ENCODE peak calls at places on chromosomes 11 and 22, in four cellular contexts. Q is lower leg skin, E is EL, G is T-helper 17 cell. S is an unnamed sample.

GRCh38 chr11:23143031-23143430 is 282.8 kb upstream of the CCDC179 start:
- DNase-seq in G (no peak), Q (no peak), E (no peak), S (no peak)

GRCh38 chr11:83599066-83599465 is 312.9 kb upstream of the CCDC90B start:
- DNase-seq in Q (no peak), E (no peak), G (no peak), S (no peak)

GRCh38 chr11:125588505-125588904 is 4.1 kb upstream of the STT3A start:
- DNase-seq in E (peak; percentile 19), G (no peak), Q (no peak), S (no peak)

GRCh38 chr11:126328444-126328843 is 24.6 kb downstream of the DCPS start:
- DNase-seq in E (no peak), Q (no peak), G (no peak), S (no peak)

GRCh38 chr22:19597399-19597735 is 73.2 kb upstream of the CLDN5 start:
- DNase-seq in G (no peak), E (no peak), Q (no peak), S (no peak)

GRCh38 chr11:83235825-83236224 is 42.3 kb downstream of the ANKRD42 start:
- DNase-seq in Q (no peak), E (no peak), G (no peak), S (no peak)

GRCh38 chr11:68690671-68691401 is 6.5 kb downstream of the GAL start:
- DNase-seq in Q (no peak), E (no peak), G (no peak), S (no peak)

GRCh38 chr11:67278939-67279588 is 10.0 kb upstream of the ANKRD13D start:
- DNase-seq in E (no peak), Q (no peak), G (no peak), S (peak; percentile 49)

GRCh38 chr22:20904008-20904979 is 12.9 kb upstream of the CRKL start:
- DNase-seq in G (no peak), Q (peak; percentile 59), E (peak; percentile 93), S (no peak)

GRCh38 chr11:15901046-15901445 is 455.3 kb downstream of the SOX6 start:
- DNase-seq in Q (no peak), E (no peak), G (no peak), S (no peak)

GRCh38 chr11:111403021-111403725 is 24.1 kb upstream of the POU2AF1 start:
- DNase-seq in Q (no peak), G (no peak), E (no peak), S (no peak)

GRCh38 chr11:36273110-36273509 is 16.1 kb downstream of the COMMD9 start:
- DNase-seq in E (no peak), G (no peak), Q (no peak), S (no peak)

GRCh38 chr11:73335204-73335923 is 27.3 kb downstream of the ARHGEF17 start:
- DNase-seq in G (peak; percentile 66), Q (peak; percentile 76), E (peak; percentile 87), S (peak; percentile 81)

GRCh38 chr22:37747090-37747714 is 50.4 kb downstream of the TRIOBP start:
- DNase-seq in Q (no peak), G (no peak), E (peak; percentile 89), S (no peak)

GRCh38 chr11:133418218-133418617 is 114.1 kb downstream of the OPCML start:
- DNase-seq in Q (no peak), E (no peak), G (no peak), S (no peak)

GRCh38 chr11:10654211-10655150 is 39.1 kb downstream of the IRAG1 start:
- DNase-seq in E (peak; percentile 56), Q (no peak), G (no peak), S (peak; percentile 74)

GRCh38 chr11:71256080-71256479 is 3.7 kb upstream of the SHANK2 start:
- DNase-seq in G (no peak), E (no peak), Q (no peak), S (no peak)

GRCh38 chr11:134207538-134208239 is 16.1 kb downstream of the NCAPD3 start:
- DNase-seq in G (peak; percentile 48), E (peak; percentile 18), Q (no peak), S (no peak)

GRCh38 chr22:30230330-30230729 is 16.2 kb downstream of the LIF start:
- DNase-seq in G (no peak), Q (no peak), E (no peak), S (no peak)

GRCh38 chr11:3216027-3216525 is 2.5 kb downstream of the MRGPRG start:
- DNase-seq in G (no peak), E (no peak), Q (no peak), S (no peak)

GRCh38 chr22:44523981-44524759 is 26.1 kb upstream of the RTL6 start:
- DNase-seq in G (no peak), Q (no peak), E (peak; percentile 93), S (no peak)

GRCh38 chr22:41535244-41535643 is 9.0 kb downstream of the POLR3H start:
- DNase-seq in E (no peak), Q (no peak), G (no peak), S (no peak)

S was measured in natural killer cell treated with Interleukin-12 subunit alpha and Interleukin-12 subunit beta and Interleukin-15 and Interleukin-18, amount 100 ng/mL, for 72 hours.